ENCODE peak calls at places on chromosome 7, in four cellular contexts. One of them, this sample, is unnamed.

GRCh38 chr7:40990841-40991240 is 712.0 kb downstream of the INHBA start:
- DNase-seq in SW480: no peak
- DNase-seq in NCI-H1105: no peak
- DNase-seq in RPMI7951: no peak
- DNase-seq in this sample: no peak

GRCh38 chr7:88885131-88885530 is 89.6 kb upstream of the TEX47 start:
- DNase-seq in SW480: no peak
- DNase-seq in NCI-H1105: no peak
- DNase-seq in RPMI7951: no peak
- DNase-seq in this sample: no peak

GRCh38 chr7:90955641-90956207 is 308.5 kb upstream of the FZD1 start:
- DNase-seq in SW480: no peak
- DNase-seq in NCI-H1105: peak
- DNase-seq in RPMI7951: no peak
- DNase-seq in this sample: peak

GRCh38 chr7:106418526-106418925 is 133.7 kb upstream of the NAMPT start:
- DNase-seq in SW480: no peak
- DNase-seq in NCI-H1105: no peak
- DNase-seq in RPMI7951: peak
- DNase-seq in this sample: no peak

GRCh38 chr7:77716804-77717203 is 20.5 kb downstream of the RSBN1L start:
- DNase-seq in SW480: no peak
- DNase-seq in NCI-H1105: no peak
- DNase-seq in RPMI7951: no peak
- DNase-seq in this sample: no peak

GRCh38 chr7:822692-823276 is 9.5 kb upstream of the SUN1 start:
- DNase-seq in SW480: no peak
- DNase-seq in NCI-H1105: no peak
- DNase-seq in RPMI7951: no peak
- DNase-seq in this sample: no peak

GRCh38 chr7:80133361-80134104 is 1.1 kb upstream of the GNAI1 start:
- DNase-seq in SW480: peak
- DNase-seq in NCI-H1105: no peak
- DNase-seq in RPMI7951: no peak
- DNase-seq in this sample: no peak

GRCh38 chr7:152647009-152647408 is 28.9 kb downstream of the XRCC2 start:
- DNase-seq in SW480: no peak
- DNase-seq in NCI-H1105: no peak
- DNase-seq in RPMI7951: no peak
- DNase-seq in this sample: no peak

GRCh38 chr7:351681-352480 is 61.9 kb downstream of the FOXL3 start:
- DNase-seq in SW480: no peak
- DNase-seq in NCI-H1105: no peak
- DNase-seq in RPMI7951: no peak
- DNase-seq in this sample: no peak

GRCh38 chr7:43308913-43309789 is 196.7 kb downstream of the HECW1 start:
- DNase-seq in SW480: no peak
- DNase-seq in NCI-H1105: no peak
- DNase-seq in RPMI7951: no peak
- DNase-seq in this sample: no peak

GRCh38 chr7:100602889-100603696 is 930 bp downstream of the PCOLCE start:
- DNase-seq in SW480: peak
- DNase-seq in NCI-H1105: no peak
- DNase-seq in RPMI7951: peak
- DNase-seq in this sample: no peak

GRCh38 chr7:110675383-110676103 is 415.4 kb upstream of the LRRN3 start:
- DNase-seq in SW480: no peak
- DNase-seq in NCI-H1105: no peak
- DNase-seq in RPMI7951: no peak
- DNase-seq in this sample: no peak

GRCh38 chr7:48441848-48442492 is 270.7 kb downstream of the ABCA13 start:
- DNase-seq in SW480: no peak
- DNase-seq in NCI-H1105: no peak
- DNase-seq in RPMI7951: no peak
- DNase-seq in this sample: no peak

GRCh38 chr7:24842449-24843241 is 85.4 kb upstream of the GSDME start:
- DNase-seq in SW480: no peak
- DNase-seq in NCI-H1105: no peak
- DNase-seq in RPMI7951: no peak
- DNase-seq in this sample: no peak

GRCh38 chr7:135575296-135575695 is 17.6 kb downstream of the NUP205 start:
- DNase-seq in SW480: no peak
- DNase-seq in NCI-H1105: no peak
- DNase-seq in RPMI7951: no peak
- DNase-seq in this sample: no peak

GRCh38 chr7:37218956-37219355 is 229.7 kb downstream of the ELMO1 start:
- DNase-seq in SW480: no peak
- DNase-seq in NCI-H1105: no peak
- DNase-seq in RPMI7951: no peak
- DNase-seq in this sample: no peak

GRCh38 chr7:99324559-99324958 is 1.1 kb upstream of the ARPC1A start:
- DNase-seq in SW480: no peak
- DNase-seq in NCI-H1105: no peak
- DNase-seq in RPMI7951: no peak
- DNase-seq in this sample: no peak

GRCh38 chr7:128201067-128201689 is 39.9 kb upstream of the LEP start:
- DNase-seq in SW480: no peak
- DNase-seq in NCI-H1105: no peak
- DNase-seq in RPMI7951: no peak
- DNase-seq in this sample: no peak

GRCh38 chr7:157016024-157016351 is 5.5 kb upstream of the MNX1 start:
- DNase-seq in SW480: no peak
- DNase-seq in NCI-H1105: no peak
- DNase-seq in RPMI7951: no peak
- DNase-seq in this sample: no peak

GRCh38 chr7:41777894-41778596 is 75.2 kb upstream of the INHBA start:
- DNase-seq in SW480: no peak
- DNase-seq in NCI-H1105: no peak
- DNase-seq in RPMI7951: no peak
- DNase-seq in this sample: no peak

GRCh38 chr7:52956379-52956915 is 79.0 kb upstream of the POM121L12 start:
- DNase-seq in SW480: no peak
- DNase-seq in NCI-H1105: no peak
- DNase-seq in RPMI7951: no peak
- DNase-seq in this sample: no peak

GRCh38 chr7:115600196-115600595 is 430.4 kb downstream of the TFEC start:
- DNase-seq in SW480: peak
- DNase-seq in NCI-H1105: no peak
- DNase-seq in RPMI7951: no peak
- DNase-seq in this sample: no peak

GRCh38 chr7:121546632-121547340 is 150.7 kb upstream of the FAM3C start:
- DNase-seq in SW480: no peak
- DNase-seq in NCI-H1105: peak
- DNase-seq in RPMI7951: no peak
- DNase-seq in this sample: no peak

GRCh38 chr7:8277394-8277982 is 15.5 kb upstream of the ICA1 start:
- DNase-seq in SW480: peak
- DNase-seq in NCI-H1105: no peak
- DNase-seq in RPMI7951: no peak
- DNase-seq in this sample: no peak

GRCh38 chr7:142960955-142961512 is 1.1 kb downstream of the KEL start:
- DNase-seq in SW480: peak
- DNase-seq in NCI-H1105: no peak
- DNase-seq in RPMI7951: no peak
- DNase-seq in this sample: no peak